ENCODE peak calls at places on chromosomes 12 and 14, in four cellular contexts. A is HepG2, H is GM12878, Y is SK-N-SH. V is an unnamed sample.
A peak's percentile ranks its signal among the peaks of the same experiment; 100 is the strongest.

GRCh38 chr14:36805116-36805515 is 143.5 kb downstream of the PAX9 start:
- DNase-seq in Y (no peak), A (no peak), H (no peak), V (no peak)

GRCh38 chr12:131586269-131586668 is 124.6 kb upstream of the SFSWAP start:
- DNase-seq in H (no peak), A (no peak), Y (no peak), V (no peak)

GRCh38 chr14:66043921-66044320 is 442.2 kb upstream of the CCDC196 start:
- DNase-seq in A (no peak), Y (no peak), H (no peak), V (no peak)

GRCh38 chr12:1443421-1444141 is 150.8 kb downstream of the FBXL14 start:
- DNase-seq in H (no peak), A (no peak), Y (no peak), V (no peak)

GRCh38 chr12:131861261-131862083 is 33.0 kb upstream of the ULK1 start:
- DNase-seq in H (no peak), A (no peak), Y (no peak), V (no peak)

GRCh38 chr12:56838602-56839488 is 75.7 kb downstream of the HSD17B6 start:
- DNase-seq in A (no peak), H (no peak), Y (no peak), V (no peak)

GRCh38 chr14:52064174-52064573 is 4.7 kb downstream of the NID2 start:
- DNase-seq in A (no peak), Y (no peak), H (no peak), V (no peak)

GRCh38 chr14:58151264-58151700 is 731 bp downstream of the ARMH4 start:
- DNase-seq in H (no peak), A (peak; percentile 7), Y (peak; percentile 27), V (no peak)

GRCh38 chr12:25839470-25839869 is 119.0 kb upstream of the RASSF8 start:
- DNase-seq in H (no peak), Y (no peak), A (no peak), V (no peak)

GRCh38 chr12:49092086-49092815 is 2.4 kb downstream of the DHH start:
- DNase-seq in Y (peak; percentile 77), A (peak; percentile 51), H (no peak), V (peak; percentile 68)

GRCh38 chr14:23069413-23069806 is 12.1 kb upstream of the CDH24 start:
- DNase-seq in H (no peak), Y (no peak), A (no peak), V (no peak)

GRCh38 chr14:92516966-92517350 is 3.4 kb downstream of the RIN3 start:
- DNase-seq in A (no peak), Y (no peak), H (no peak), V (no peak)

GRCh38 chr14:79562158-79562557 is 649.1 kb downstream of the DIO2 start:
- DNase-seq in Y (no peak), A (no peak), H (no peak), V (no peak)

GRCh38 chr12:6367065-6367968 is 8.0 kb downstream of the SCNN1A start:
- DNase-seq in A (peak; percentile 56), Y (peak; percentile 55), H (peak; percentile 39), V (peak; percentile 77)

GRCh38 chr12:108306014-108306501 is 33.1 kb downstream of the CMKLR1 start:
- DNase-seq in A (no peak), H (no peak), Y (no peak), V (no peak)

GRCh38 chr14:32657081-32657480 is 281.6 kb upstream of the NPAS3 start:
- DNase-seq in Y (no peak), A (peak; percentile 15), H (peak; percentile 24), V (no peak)

GRCh38 chr14:55005071-55005470 is 21.8 kb downstream of the WDHD1 start:
- DNase-seq in H (no peak), A (no peak), Y (no peak), V (no peak)

GRCh38 chr14:28542040-28542439 is 224.5 kb upstream of the FOXG1 start:
- DNase-seq in H (no peak), A (no peak), Y (no peak), V (no peak)

GRCh38 chr12:3770891-3771290 is 18.0 kb upstream of the CRACR2A start:
- DNase-seq in A (no peak), Y (no peak), H (no peak), V (peak; percentile 49)
- TF ChIP-seq PBX3 in A (no peak), Y (no peak), H (no peak), V (no peak)

DNA sequence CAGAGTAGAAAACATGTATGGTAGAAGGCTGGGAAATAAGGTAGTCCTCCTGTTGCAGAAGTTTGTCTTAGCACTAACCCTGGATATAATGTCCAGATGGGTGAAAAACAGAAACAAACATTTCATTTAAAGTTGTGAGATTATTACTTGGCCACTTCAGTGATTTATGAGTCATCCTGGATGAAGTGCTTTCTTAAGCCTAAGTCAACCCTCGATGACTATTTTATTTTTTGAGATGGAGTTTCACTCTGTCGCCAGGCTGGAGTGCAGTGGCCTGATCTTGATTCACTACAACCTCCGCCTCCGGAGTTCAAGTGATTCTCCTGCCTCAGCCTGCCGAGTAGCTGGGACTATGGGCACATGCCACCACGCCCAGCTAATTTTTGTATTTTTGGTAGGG is 10.2 kb downstream of the DLST start:
- DNase-seq in Y (no peak), H (no peak), A (no peak), V (no peak)
- TF ChIP-seq PBX3 in Y (no peak), H (no peak), A (no peak), V (no peak)

GRCh38 chr12:44696542-44696941 is 179.6 kb downstream of the NELL2 start:
- DNase-seq in Y (no peak), A (no peak), H (no peak), V (no peak)
- TF ChIP-seq PBX3 in Y (no peak), A (no peak), H (no peak), V (no peak)

GRCh38 chr14:96637521-96637920 is 135.3 kb downstream of the PAPOLA start:
- DNase-seq in A (no peak), Y (peak; percentile 0), H (no peak), V (no peak)
- TF ChIP-seq PBX3 in A (no peak), Y (no peak), H (no peak), V (no peak)

GRCh38 chr12:51401486-51401885 is 10.3 kb upstream of the GALNT6 start:
- DNase-seq in Y (no peak), A (no peak), H (no peak), V (no peak)

GRCh38 chr12:51404627-51405026 is 13.4 kb upstream of the GALNT6 start:
- DNase-seq in A (no peak), H (no peak), Y (no peak), V (no peak)

GRCh38 chr12:51401900-51402299 is 10.7 kb upstream of the GALNT6 start:
- DNase-seq in Y (no peak), A (no peak), H (no peak), V (no peak)

GRCh38 chr12:51403744-51404143 is 12.5 kb upstream of the GALNT6 start:
- DNase-seq in Y (no peak), A (no peak), H (no peak), V (no peak)

DNA sequence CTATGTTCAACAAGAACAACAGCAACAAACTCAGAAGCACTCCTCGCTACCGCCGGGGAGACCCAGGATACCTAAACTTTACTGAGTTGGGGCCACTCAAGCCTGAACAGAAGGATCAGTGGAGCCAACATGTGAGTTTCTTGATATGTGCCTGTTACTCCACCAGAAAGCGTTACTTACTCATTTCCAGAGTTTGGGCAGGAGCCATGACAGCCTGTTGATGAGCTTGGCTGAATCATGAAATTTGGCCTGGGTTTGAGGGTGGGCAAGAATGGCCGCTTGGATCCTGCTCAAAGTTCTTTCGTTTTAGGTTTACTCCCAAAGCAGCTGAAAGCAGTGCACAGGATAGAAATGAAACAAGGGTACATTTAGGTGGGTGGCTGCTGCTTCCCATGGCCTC is 12.0 kb upstream of the GALNT6 start:
- DNase-seq in H (no peak), Y (no peak), A (no peak), V (no peak)
- TF ChIP-seq PBX3 in H (no peak), Y (no peak), A (no peak), V (no peak)

GRCh38 chr12:123076604-123077297 is 74.1 kb downstream of the PITPNM2 start:
- DNase-seq in A (no peak), H (no peak), Y (peak; percentile 31), V (no peak)

GRCh38 chr12:123077298-123078113 is 73.4 kb downstream of the PITPNM2 start:
- DNase-seq in Y (no peak), A (no peak), H (no peak), V (no peak)

GRCh38 chr12:123075591-123076171 is 75.2 kb downstream of the PITPNM2 start:
- DNase-seq in A (peak; percentile 78), Y (no peak), H (no peak), V (no peak)

GRCh38 chr12:123073962-123074801 is 76.7 kb downstream of the PITPNM2 start:
- DNase-seq in H (no peak), A (no peak), Y (no peak), V (no peak)

DNA sequence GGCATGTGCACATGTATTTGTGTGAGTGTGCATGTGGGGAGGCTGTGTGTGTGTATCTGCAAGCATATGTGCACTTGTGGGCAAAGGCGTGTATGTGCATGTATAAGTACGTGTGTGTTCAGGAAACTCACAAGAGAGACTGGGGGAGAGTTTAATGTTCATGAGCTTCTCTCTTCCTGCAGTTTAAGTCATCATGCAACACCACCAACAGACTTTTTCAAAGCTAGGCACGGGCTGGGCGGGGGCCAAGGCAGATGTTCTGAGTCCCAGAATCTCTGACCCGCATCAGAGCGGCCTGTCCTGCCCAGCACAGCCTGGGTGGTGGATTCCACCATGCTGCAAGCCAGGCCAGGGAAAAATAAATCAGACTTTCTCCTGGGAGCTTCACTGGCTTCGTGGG is 75.8 kb downstream of the PITPNM2 start:
- DNase-seq in A (no peak), Y (no peak), H (no peak), V (no peak)
- TF ChIP-seq PBX3 in A (no peak), Y (no peak), H (no peak), V (no peak)

GRCh38 chr12:65461017-65461416 is 182.5 kb downstream of the MSRB3 start:
- DNase-seq in Y (no peak), H (no peak), A (no peak), V (no peak)

GRCh38 chr12:65462506-65462905 is 184.0 kb downstream of the MSRB3 start:
- DNase-seq in A (no peak), Y (no peak), H (no peak), V (no peak)

GRCh38 chr12:65460076-65460475 is 181.6 kb downstream of the MSRB3 start:
- DNase-seq in H (no peak), Y (no peak), A (no peak), V (no peak)

GRCh38 chr12:65463082-65463481 is 184.6 kb downstream of the MSRB3 start:
- DNase-seq in Y (no peak), A (no peak), H (no peak), V (no peak)

DNA sequence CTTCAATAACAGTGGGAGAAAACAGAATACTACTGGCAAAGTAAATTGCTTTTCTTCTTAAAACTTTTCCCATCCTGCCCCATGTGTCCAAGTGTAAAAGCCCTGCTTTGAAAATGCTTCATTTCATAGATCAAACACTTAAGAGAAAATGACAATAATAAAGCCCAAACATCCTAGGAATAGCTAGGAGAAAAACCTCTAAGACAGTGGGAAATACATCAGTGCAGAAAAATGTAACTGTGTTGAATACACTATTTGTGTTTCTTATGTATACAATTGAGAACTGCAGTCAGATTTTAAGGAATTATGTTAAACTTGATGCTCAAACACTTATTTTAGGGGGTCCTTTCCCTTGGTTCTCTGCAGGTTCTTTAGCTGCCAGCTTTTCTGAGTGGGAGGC is 181.1 kb downstream of the MSRB3 start:
- DNase-seq in A (no peak), Y (no peak), H (no peak), V (no peak)
- TF ChIP-seq PBX3 in A (no peak), Y (no peak), H (no peak), V (no peak)